ENCODE peak calls at places on chromosomes 3 and 15, in nine cellular contexts. X, A, H, T, S, I, C, D and E are unnamed samples.

GRCh38 chr3:102163818-102164154 is 271.0 kb upstream of the ZPLD1 start:
- DNase-seq in X (no peak), A (no peak), H (no peak), T (no peak), S (no peak), I (no peak), C (no peak), D (no peak), E (no peak)

GRCh38 chr3:110243081-110243480 is 828.5 kb upstream of the NECTIN3 start:
- DNase-seq in X (no peak), A (no peak), H (no peak), T (no peak), S (no peak), I (no peak), C (no peak), D (peak; percentile 46), E (no peak)

GRCh38 chr3:70731046-70731445 is 418.6 kb upstream of the MDFIC2 start:
- DNase-seq in X (no peak), A (no peak), H (no peak), T (no peak), S (no peak), I (no peak), C (no peak), D (no peak), E (no peak)

GRCh38 chr15:39855400-39855799 is 64.7 kb downstream of the GPR176 start:
- DNase-seq in X (no peak), A (no peak), H (no peak), T (no peak), S (no peak), I (no peak), C (no peak), D (no peak), E (no peak)

GRCh38 chr3:112472676-112473075 is 26.6 kb downstream of the BTLA start:
- DNase-seq in X (no peak), A (no peak), H (no peak), T (no peak), S (no peak), I (no peak), C (no peak), D (peak; percentile 27), E (peak; percentile 26)

GRCh38 chr3:195761031-195761430 is 40.3 kb downstream of the MUC20 start:
- DNase-seq in X (no peak), A (no peak), H (no peak), T (no peak), S (no peak), I (no peak), C (no peak), D (no peak), E (no peak)

GRCh38 chr15:89002281-89002761 is 85.9 kb upstream of the ABHD2 start:
- DNase-seq in X (no peak), A (no peak), H (no peak), T (no peak), S (peak; percentile 76), I (no peak), C (peak; percentile 78), D (peak; percentile 46), E (no peak)

GRCh38 chr15:41891226-41891625 is 2.6 kb downstream of the SPTBN5 start:
- DNase-seq in X (peak; percentile 40), A (no peak), H (no peak), T (no peak), S (no peak), I (peak; percentile 51), C (no peak), D (no peak), E (no peak)

GRCh38 chr3:177441281-177441812 is 244.1 kb upstream of the TBL1XR1 start:
- DNase-seq in X (no peak), A (no peak), H (no peak), T (no peak), S (no peak), I (no peak), C (no peak), D (no peak), E (no peak)

GRCh38 chr15:30990451-30991300 is 752 bp downstream of the MTMR10 start:
- DNase-seq in X (no peak), A (no peak), H (peak; percentile 67), T (no peak), S (no peak), I (no peak), C (no peak), D (peak; percentile 37), E (no peak)

GRCh38 chr3:44445786-44446185 is 31.7 kb downstream of the ZNF445 start:
- DNase-seq in X (no peak), A (no peak), H (no peak), T (no peak), S (no peak), I (no peak), C (no peak), D (no peak), E (no peak)

GRCh38 chr3:126121632-126122031 is 37.7 kb upstream of the SLC41A3 start:
- DNase-seq in X (no peak), A (peak; percentile 25), H (no peak), T (no peak), S (no peak), I (no peak), C (no peak), D (no peak), E (no peak)

GRCh38 chr15:58731756-58732535 is 17.6 kb downstream of the ADAM10 start:
- DNase-seq in X (no peak), A (no peak), H (peak; percentile 91), T (no peak), S (peak; percentile 87), I (no peak), C (no peak), D (peak; percentile 74), E (no peak)